ENCODE peak calls at places on chromosome 11, in six cellular contexts. T is psoas muscle, G is H9, N is lower lobe of right lung, D is spleen, Y is H1. Z is an unnamed sample.

GRCh38 chr11:66259225-66259624 is 9.2 kb upstream of the RAB1B start:
- DNase-seq in T (no peak), G (no peak), N (no peak), D (no peak), Y (no peak), Z (no peak)

GRCh38 chr11:110991621-110992355 is 253.7 kb upstream of the POU2AF2 start:
- DNase-seq in T (peak; percentile 68), G (no peak), N (no peak), D (no peak), Y (no peak), Z (no peak)

GRCh38 chr11:117066959-117067358 is 31.3 kb downstream of the SIK3 start:
- DNase-seq in T (no peak), G (no peak), N (no peak), D (no peak), Y (no peak), Z (no peak)

GRCh38 chr11:10385696-10386095 is 69.4 kb upstream of the AMPD3 start:
- DNase-seq in T (peak; percentile 89), G (no peak), N (no peak), D (no peak), Y (no peak), Z (no peak)

GRCh38 chr11:128153697-128154048 is 433.7 kb downstream of the ETS1 start:
- DNase-seq in T (no peak), G (no peak), N (no peak), D (no peak), Y (no peak), Z (no peak)

GRCh38 chr11:77865805-77866204 is 44.9 kb downstream of the AAMDC start:
- DNase-seq in T (no peak), G (no peak), N (no peak), D (no peak), Y (no peak), Z (no peak)

GRCh38 chr11:76524919-76525318 is 80.1 kb downstream of the EMSY start:
- DNase-seq in T (no peak), G (no peak), N (no peak), D (no peak), Y (no peak), Z (peak; percentile 15)

GRCh38 chr11:65417221-65417701 is 5.3 kb upstream of the NEAT1 start:
- DNase-seq in T (peak; percentile 78), G (peak; percentile 40), N (peak; percentile 66), D (peak; percentile 92), Y (no peak), Z (no peak)

DNA sequence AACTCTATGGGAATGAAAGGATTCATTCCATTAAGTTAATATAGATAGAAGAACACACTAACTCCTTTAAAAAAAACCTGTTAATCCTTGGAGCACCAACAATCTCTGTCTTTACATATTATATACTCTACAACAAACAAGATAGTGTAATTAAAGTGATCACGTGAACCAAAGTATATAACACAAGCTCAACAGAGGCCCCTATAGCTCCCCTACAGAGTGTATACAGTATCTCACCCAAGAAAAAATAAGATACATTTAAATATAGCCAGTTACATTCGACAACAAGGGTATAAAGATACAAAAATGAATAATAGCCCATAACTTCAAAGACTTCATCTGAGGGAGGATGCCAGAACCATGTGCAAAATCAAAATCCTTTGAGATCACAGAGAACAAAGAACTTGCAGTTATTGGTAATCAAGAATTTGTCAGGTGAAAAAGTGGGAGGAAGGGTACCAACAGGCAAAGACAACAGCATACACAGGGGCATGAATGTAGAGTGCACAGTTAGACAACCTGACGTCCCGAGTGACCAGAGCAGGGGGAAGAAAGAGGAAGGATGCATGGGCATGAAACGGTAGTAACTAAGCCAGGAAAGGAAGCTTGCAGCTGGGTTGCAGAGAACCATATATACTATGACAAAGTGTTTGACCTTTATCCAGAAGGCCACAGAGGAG is 4.7 kb downstream of the FCHSD2 start:
- DNase-seq in T (no peak), G (no peak), N (no peak), D (no peak), Y (no peak), Z (no peak)
- TF ChIP-seq CTCF in T (no peak), G (no peak), N (no peak), D (no peak), Y (no peak), Z (no peak)

GRCh38 chr11:120058931-120059330 is 79.0 kb downstream of the TRIM29 start:
- DNase-seq in T (no peak), G (peak; percentile 9), N (no peak), D (no peak), Y (no peak), Z (no peak)
- H3K4me1 ChIP-seq in T (no peaks in the 10 kb centered on the region), G (peaks cover 27% of the 10 kb centered on the region), N (no peaks in the 10 kb centered on the region), D (no peaks in the 10 kb centered on the region), Y (peaks cover 17% of the 10 kb centered on the region), Z (peaks cover 8% of the 10 kb centered on the region)

GRCh38 chr11:29260939-29261705 is 755.7 kb downstream of the KCNA4 start:
- DNase-seq in T (no peak), G (no peak), N (no peak), D (no peak), Y (no peak), Z (no peak)
- TF ChIP-seq CTCF in T (no peak), G (no peak), N (no peak), D (no peak), Y (no peak), Z (no peak)

DNA sequence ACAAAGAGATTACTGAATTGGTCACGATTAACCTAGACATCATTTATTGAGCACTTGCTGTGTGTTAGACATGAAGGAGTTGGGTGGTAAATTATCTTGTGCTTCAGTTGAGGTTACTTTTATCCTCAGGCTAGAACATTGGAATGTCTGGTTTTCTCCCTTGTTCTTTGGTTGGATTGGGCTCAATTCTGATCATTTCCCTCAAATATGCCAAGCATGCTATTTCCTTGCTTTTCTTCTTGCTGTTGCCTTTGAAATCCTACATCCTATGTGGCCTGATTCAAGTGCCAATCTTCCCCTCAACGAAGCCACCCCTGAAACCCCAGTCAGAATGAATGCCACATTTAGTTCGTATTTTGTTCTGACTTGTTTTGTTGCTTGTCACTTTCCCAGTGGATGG is 65.8 kb downstream of the DEUP1 start:
- DNase-seq in T (no peak), G (no peak), N (no peak), D (no peak), Y (no peak), Z (no peak)
- H3K4me1 ChIP-seq in T (no peaks in the 10 kb centered on the region), G (peaks cover 3% of the 10 kb centered on the region), N (no peaks in the 10 kb centered on the region), D (no peaks in the 10 kb centered on the region), Y (peaks cover 5% of the 10 kb centered on the region), Z (no peaks in the 10 kb centered on the region)

GRCh38 chr11:64185323-64186204 is at the start of gene STIP1:
- DNase-seq in T (peak; percentile 99), G (peak; percentile 100), N (peak; percentile 100), D (peak; percentile 100), Y (peak; percentile 100), Z (peak; percentile 99)
- TF ChIP-seq CTCF in T (peak; percentile 33), G (peak; percentile 37), N (peak; percentile 51), D (peak; percentile 49), Y (peak; percentile 42), Z (peak; percentile 36)

DNA sequence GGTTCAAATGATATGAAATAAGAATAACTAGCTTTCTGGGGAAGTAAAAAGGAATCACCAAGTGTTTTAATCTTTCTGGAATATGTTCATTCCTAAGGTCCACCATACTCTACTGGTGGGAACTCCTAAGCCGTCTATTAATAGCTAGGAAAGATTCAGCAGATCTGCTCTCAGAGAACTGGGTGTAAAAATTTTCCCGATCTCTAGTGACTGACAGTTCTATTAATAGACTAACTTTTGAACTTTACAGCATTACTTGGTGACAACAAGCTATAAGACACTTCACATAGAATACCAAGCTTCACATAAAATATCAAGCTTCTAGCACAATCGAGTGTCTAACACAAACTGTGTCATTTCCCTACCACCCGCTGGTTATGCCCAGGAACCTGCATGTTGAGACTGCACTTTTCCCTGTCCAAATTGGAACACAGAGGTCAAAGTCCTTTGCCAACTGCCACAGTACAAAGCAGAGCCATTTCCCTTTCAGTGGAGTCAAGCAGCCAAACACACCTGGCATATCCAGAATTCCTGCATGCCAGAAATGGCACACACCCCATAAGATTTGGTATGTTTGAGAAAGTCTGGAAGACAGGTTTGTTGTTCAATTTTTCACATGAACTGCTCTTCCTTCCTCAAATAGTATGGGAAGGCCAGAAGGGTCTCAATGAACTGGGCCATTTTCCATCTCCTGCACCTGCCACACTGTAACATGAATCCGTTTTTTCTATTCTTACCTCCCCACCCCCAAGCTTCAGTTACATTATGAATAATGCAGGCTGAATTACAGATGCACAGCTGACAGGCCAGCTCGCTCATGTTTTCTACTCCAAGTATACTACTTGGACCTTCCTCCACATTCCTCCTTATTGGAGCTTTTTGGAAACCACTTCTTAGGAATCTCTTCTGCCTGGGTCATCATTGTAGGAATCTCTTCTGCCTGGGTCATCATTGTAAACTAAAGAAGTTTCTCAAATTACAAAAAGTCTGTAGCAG is 3.7 kb downstream of the OSBP start:
- DNase-seq in T (no peak), G (no peak), N (no peak), D (no peak), Y (no peak), Z (no peak)
- H3K4me1 ChIP-seq in T (peaks cover 73% of the 10 kb centered on the region), G (peaks cover 2% of the 10 kb centered on the region), N (peaks cover 43% of the 10 kb centered on the region), D (peaks cover 58% of the 10 kb centered on the region), Y (no peaks in the 10 kb centered on the region), Z (peaks cover 28% of the 10 kb centered on the region)

GRCh38 chr11:405976-406795 is 8.6 kb downstream of the SIGIRR start:
- DNase-seq in T (peak; percentile 68), G (no peak), N (peak; percentile 55), D (no peak), Y (no peak), Z (no peak)
- TF ChIP-seq CTCF in T (no peak), G (no peak), N (no peak), D (no peak), Y (no peak), Z (no peak)